ENCODE peak calls at places on chromosomes 1 and 21, in eight cellular contexts. O, F, A, R, M, U, C and B are unnamed samples.

GRCh38 chr1:239811211-239811902 is 280.3 kb upstream of the FMN2 start:
- DNase-seq in O (no peak), F (no peak), A (no peak), R (no peak), M (peak; percentile 33), U (no peak), C (no peak), B (peak; percentile 89)

GRCh38 chr1:19343617-19344350 is 31.7 kb downstream of the SLC66A1 start:
- DNase-seq in O (no peak), F (no peak), A (no peak), R (no peak), M (no peak), U (no peak), C (no peak), B (no peak)

GRCh38 chr1:4756851-4757580 is 102.6 kb downstream of the AJAP1 start:
- DNase-seq in O (no peak), F (no peak), A (no peak), R (no peak), M (no peak), U (no peak), C (no peak), B (no peak)

GRCh38 chr21:45699966-45700365 is 56.4 kb downstream of the PCBP3 start:
- DNase-seq in O (no peak), F (no peak), A (no peak), R (no peak), M (no peak), U (no peak), C (peak; percentile 16), B (no peak)

GRCh38 chr1:157096881-157097280 is 2.7 kb downstream of the ETV3L start:
- DNase-seq in O (no peak), F (no peak), A (no peak), R (no peak), M (no peak), U (no peak), C (no peak), B (no peak)

GRCh38 chr1:200409203-200409760 is 554 bp downstream of the ZNF281 start:
- DNase-seq in O (no peak), F (peak; percentile 46), A (peak; percentile 33), R (no peak), M (peak; percentile 46), U (peak; percentile 3), C (no peak), B (peak; percentile 19)

GRCh38 chr1:169550294-169550693 is 36.0 kb downstream of the F5 start:
- DNase-seq in O (no peak), F (no peak), A (peak; percentile 38), R (no peak), M (peak; percentile 16), U (no peak), C (peak; percentile 25), B (no peak)

GRCh38 chr1:225423518-225423855 is 4.4 kb downstream of the LBR start:
- DNase-seq in O (no peak), F (no peak), A (no peak), R (no peak), M (no peak), U (no peak), C (no peak), B (no peak)

GRCh38 chr1:84436907-84437667 is 38.8 kb downstream of the DNASE2B start:
- DNase-seq in O (no peak), F (no peak), A (no peak), R (no peak), M (no peak), U (no peak), C (no peak), B (no peak)

GRCh38 chr1:176854134-176854533 is 310.4 kb downstream of the ASTN1 start:
- DNase-seq in O (no peak), F (no peak), A (no peak), R (no peak), M (no peak), U (no peak), C (no peak), B (no peak)

GRCh38 chr1:205369621-205370230 is 13.0 kb upstream of the KLHDC8A start:
- DNase-seq in O (no peak), F (no peak), A (peak; percentile 29), R (no peak), M (peak; percentile 47), U (no peak), C (no peak), B (no peak)

GRCh38 chr1:2194319-2194897 is at the start of gene FAAP20:
- DNase-seq in O (no peak), F (no peak), A (peak; percentile 54), R (no peak), M (peak; percentile 53), U (peak; percentile 38), C (peak; percentile 74), B (peak; percentile 63)

GRCh38 chr1:30710407-30710806 is 13.0 kb downstream of the MATN1 start:
- DNase-seq in O (no peak), F (no peak), A (no peak), R (no peak), M (no peak), U (no peak), C (no peak), B (no peak)

GRCh38 chr1:25053576-25054075 is 123.5 kb upstream of the RUNX3 start:
- DNase-seq in O (no peak), F (no peak), A (no peak), R (no peak), M (no peak), U (no peak), C (no peak), B (no peak)